ENCODE peak calls at places on chromosomes 13 and 19, in nine cellular contexts. T is frontal cortex, P is aorta, J is EL, W is D721Med, B is mesenteric fat pad, K is endodermal cell, S is body of pancreas, I is fibroblast of mammary gland. V is an unnamed sample.

GRCh38 chr13:45055902-45056648 is 64.2 kb upstream of the GTF2F2 start:
- DNase-seq in W (no peak), P (no peak), I (peak), K (no peak), B (no peak), S (no peak), T (no peak), J (peak), V (no peak)

GRCh38 chr13:112720251-112720650 is 30.4 kb downstream of the ATP11A start:
- DNase-seq in T (no peak), W (no peak), I (no peak), K (no peak), B (no peak), J (no peak), P (no peak), S (no peak), V (no peak)

GRCh38 chr13:62512194-62513141 is 1096.8 kb upstream of the PCDH20 start:
- DNase-seq in B (no peak), T (no peak), W (no peak), K (peak), S (peak), I (peak), P (peak), J (peak), V (peak)

GRCh38 chr13:109162248-109163051 is 533.0 kb downstream of the MYO16 start:
- DNase-seq in P (no peak), B (no peak), T (no peak), W (no peak), I (no peak), K (no peak), S (no peak), J (no peak), V (no peak)

GRCh38 chr19:17942582-17943283 is 9.9 kb downstream of the CCDC124 start:
- DNase-seq in B (no peak), P (no peak), I (no peak), S (no peak), J (no peak), K (peak), T (no peak), W (no peak), V (no peak)

GRCh38 chr13:37023871-37024270 is 23.3 kb downstream of the EXOSC8 start:
- DNase-seq in B (no peak), T (no peak), J (peak), W (no peak), K (no peak), P (no peak), I (peak), S (no peak), V (no peak)

GRCh38 chr19:12944064-12944674 is 1.5 kb upstream of the RAD23A start:
- DNase-seq in S (no peak), K (no peak), J (no peak), B (no peak), T (no peak), P (no peak), W (no peak), I (no peak), V (no peak)

GRCh38 chr19:9538183-9539058 is at the start of gene ZNF426:
- DNase-seq in T (peak), J (peak), I (peak), S (peak), K (peak), W (peak), B (peak), P (peak), V (peak)

GRCh38 chr19:35986664-35987570 is 8.1 kb upstream of the SDHAF1 start:
- DNase-seq in T (peak), I (no peak), P (no peak), W (peak), J (no peak), B (no peak), K (peak), S (no peak), V (peak)

GRCh38 chr13:45833663-45834062 is 17.9 kb downstream of the SIAH3 start:
- DNase-seq in T (peak), K (no peak), B (no peak), I (peak), J (peak), W (no peak), P (no peak), S (peak), V (no peak)

GRCh38 chr19:13103585-13103923 is 896 bp upstream of the LYL1 start:
- DNase-seq in B (no peak), K (no peak), S (no peak), W (no peak), P (no peak), T (no peak), I (no peak), J (no peak), V (no peak)

GRCh38 chr19:50500060-50500752 is 10.8 kb downstream of the JOSD2 start:
- DNase-seq in I (no peak), W (no peak), T (no peak), B (no peak), P (peak), K (peak), S (no peak), J (no peak), V (no peak)

GRCh38 chr19:1133471-1133929 is 29.7 kb downstream of the GPX4 start:
- DNase-seq in I (peak), J (no peak), S (no peak), T (no peak), K (peak), B (no peak), P (no peak), W (no peak), V (no peak)

V was measured in NCI-H1092.